ENCODE peak calls at places on chromosome 20, in ten cellular contexts. B, U, N, J, R, A, D, Q, O and G are unnamed samples. For H3K4me1 and H3K36me3, the result is how much of the 10 kb centered on the place peaks cover.

GRCh38 chr20:9838378-9839295 is at the start of gene PAK5:
- DNase-seq in B (no peak), U (peak), N (peak), J (peak), R (no peak), A (no peak), D (peak), Q (peak), O (no peak), G (peak)

GRCh38 chr20:46121531-46121930 is 3.4 kb downstream of the CD40 start:
- DNase-seq in B (no peak), U (no peak), N (no peak), J (no peak), R (no peak), A (no peak), D (no peak), Q (no peak), O (no peak), G (peak)

GRCh38 chr20:20685635-20686034 is 26.8 kb downstream of the RALGAPA2 start:
- DNase-seq in B (no peak), U (no peak), N (no peak), J (no peak), R (no peak), A (no peak), D (no peak), Q (no peak), O (no peak), G (no peak)

GRCh38 chr20:16975682-16976081 is 227.5 kb downstream of the OTOR start:
- DNase-seq in B (no peak), U (no peak), N (no peak), J (no peak), R (no peak), A (no peak), D (no peak), Q (no peak), O (no peak), G (no peak)

GRCh38 chr20:10864076-10864672 is 190.4 kb upstream of the JAG1 start:
- DNase-seq in B (peak), U (peak), N (no peak), J (no peak), R (no peak), A (no peak), D (peak), Q (peak), O (peak), G (no peak)

GRCh38 chr20:44738779-44739477 is 6.7 kb upstream of the KCNK15 start:
- DNase-seq in B (no peak), U (peak), N (peak), J (peak), R (no peak), A (peak), D (peak), Q (no peak), O (peak), G (peak)

GRCh38 chr20:56345911-56346310 is 12.9 kb upstream of the FAM210B start:
- DNase-seq in B (no peak), U (no peak), N (no peak), J (no peak), R (no peak), A (no peak), D (no peak), Q (no peak), O (no peak), G (no peak)

GRCh38 chr20:16423311-16424212 is 149.7 kb downstream of the KIF16B start:
- DNase-seq in B (no peak), U (no peak), N (no peak), J (no peak), R (no peak), A (no peak), D (no peak), Q (no peak), O (no peak), G (no peak)

GRCh38 chr20:17538517-17539170 is 7.5 kb upstream of the BFSP1 start:
- DNase-seq in B (no peak), U (no peak), N (no peak), J (no peak), R (no peak), A (no peak), D (no peak), Q (no peak), O (no peak), G (no peak)

DNA sequence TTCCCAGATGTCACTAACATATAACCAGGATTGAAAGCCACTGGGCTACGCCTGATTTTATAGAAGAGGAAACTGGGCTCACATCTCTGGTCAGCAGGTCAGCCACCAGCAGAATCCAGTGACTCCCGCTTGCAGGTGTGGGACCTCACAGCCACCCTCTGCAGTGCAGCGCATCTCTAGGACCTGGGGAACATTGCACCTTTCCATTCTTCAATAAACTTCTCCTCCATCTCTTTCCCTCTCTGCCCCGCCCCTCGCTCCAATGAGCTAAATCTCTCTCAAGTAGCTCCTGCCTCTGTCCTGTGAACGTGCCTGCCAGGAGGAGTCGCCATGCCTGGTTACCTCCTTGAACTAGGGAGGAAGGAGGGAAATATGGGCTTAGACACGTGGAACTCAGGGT is 469.6 kb downstream of the PREX1 start:
- DNase-seq in B (no peak), U (no peak), N (no peak), J (no peak), R (no peak), A (no peak), D (no peak), Q (no peak), O (no peak), G (no peak)
- TF ChIP-seq CTCF in B (no peak), U (no peak), N (no peak), J (no peak), R (no peak), A (no peak), D (no peak), Q (no peak), O (no peak), G (no peak)

GRCh38 chr20:33828912-33829560 is 17.9 kb downstream of the CHMP4B start:
- DNase-seq in B (no peak), U (no peak), N (peak), J (no peak), R (no peak), A (no peak), D (no peak), Q (no peak), O (no peak), G (no peak)
- H3K4me1 ChIP-seq in B (half or more), U (half or more), N (half or more), J (under half), R (under half), A (under half), D (under half), Q (under half), O (half or more), G (half or more)

GRCh38 chr20:62936996-62937352 is 973 bp upstream of the GID8 start:
- DNase-seq in B (no peak), U (no peak), N (no peak), J (no peak), R (no peak), A (no peak), D (no peak), Q (no peak), O (no peak), G (no peak)
- H3K36me3 ChIP-seq in B (under half), U (under half), N (under half), J (under half), R (under half), A (under half), D (under half), Q (under half), O (under half), G (under half)

GRCh38 chr20:42485566-42485965 is 704.1 kb downstream of the PTPRT start:
- DNase-seq in B (no peak), U (no peak), N (no peak), J (no peak), R (no peak), A (no peak), D (no peak), Q (no peak), O (no peak), G (no peak)

GRCh38 chr20:42484335-42484734 is 705.4 kb downstream of the PTPRT start:
- DNase-seq in B (no peak), U (no peak), N (no peak), J (no peak), R (no peak), A (no peak), D (peak), Q (no peak), O (no peak), G (peak)

GRCh38 chr20:42484790-42485365 is 704.8 kb downstream of the PTPRT start:
- DNase-seq in B (no peak), U (no peak), N (no peak), J (no peak), R (no peak), A (no peak), D (no peak), Q (no peak), O (peak), G (no peak)

GRCh38 chr20:42482808-42483207 is 706.9 kb downstream of the PTPRT start:
- DNase-seq in B (no peak), U (no peak), N (no peak), J (no peak), R (no peak), A (no peak), D (no peak), Q (no peak), O (no peak), G (no peak)

GRCh38 chr20:42483694-42484303 is 705.9 kb downstream of the PTPRT start:
- DNase-seq in B (no peak), U (no peak), N (peak), J (peak), R (no peak), A (no peak), D (no peak), Q (no peak), O (peak), G (no peak)
- TF ChIP-seq CTCF in B (peak), U (no peak), N (peak), J (peak), R (no peak), A (no peak), D (peak), Q (no peak), O (peak), G (no peak)

GRCh38 chr20:63061051-63061531 is 54.3 kb upstream of the BHLHE23 start:
- DNase-seq in B (peak), U (no peak), N (no peak), J (no peak), R (peak), A (no peak), D (no peak), Q (peak), O (no peak), G (peak)

GRCh38 chr20:63062188-63063140 is 55.7 kb upstream of the BHLHE23 start:
- DNase-seq in B (peak), U (no peak), N (no peak), J (no peak), R (peak), A (no peak), D (no peak), Q (peak), O (no peak), G (no peak)

GRCh38 chr20:63060057-63060991 is 53.6 kb upstream of the BHLHE23 start:
- DNase-seq in B (peak), U (no peak), N (no peak), J (peak), R (peak), A (no peak), D (no peak), Q (peak), O (no peak), G (no peak)

GRCh38 chr20:63059684-63060056 is 52.9 kb upstream of the BHLHE23 start:
- DNase-seq in B (peak), U (no peak), N (no peak), J (no peak), R (peak), A (no peak), D (no peak), Q (peak), O (no peak), G (peak)

GRCh38 chr20:63061701-63062100 is 54.9 kb upstream of the BHLHE23 start:
- DNase-seq in B (peak), U (no peak), N (no peak), J (no peak), R (peak), A (no peak), D (no peak), Q (peak), O (no peak), G (no peak)
- H3K4me1 ChIP-seq in B (under half), U (under half), N (under half), J (under half), R (under half), A (under half), D (under half), Q (under half), O (under half), G (under half)

GRCh38 chr20:38999965-39000910 is 38.1 kb downstream of the DHX35 start:
- DNase-seq in B (no peak), U (no peak), N (no peak), J (no peak), R (no peak), A (no peak), D (no peak), Q (no peak), O (no peak), G (no peak)
- H3K36me3 ChIP-seq in B (half or more), U (half or more), N (under half), J (under half), R (under half), A (under half), D (under half), Q (under half), O (under half), G (half or more)